ENCODE peak calls at places on chromosomes 2 and 18, in four cellular contexts. Y, U, R and H are unnamed samples.

GRCh38 chr18:79738565-79739439 is 58.9 kb upstream of the KCNG2 start:
- DNase-seq in R (peak), Y (no peak), U (no peak), H (no peak)

GRCh38 chr2:160932960-160933359 is 227.3 kb upstream of the TANK start:
- DNase-seq in U (no peak), R (peak), Y (no peak), H (no peak)

GRCh38 chr2:83006991-83007390 is 1452.1 kb downstream of the SUCLG1 start:
- DNase-seq in R (no peak), U (no peak), Y (no peak), H (no peak)

GRCh38 chr2:55922488-55922887 is 1.1 kb downstream of the EFEMP1 start:
- DNase-seq in U (no peak), R (no peak), Y (no peak), H (no peak)

GRCh38 chr2:69452687-69453086 is 15.5 kb upstream of the NFU1 start:
- DNase-seq in Y (no peak), R (no peak), U (no peak), H (no peak)

GRCh38 chr2:240730506-240731326 is 39.0 kb downstream of the AQP12A start:
- DNase-seq in Y (no peak), R (no peak), U (no peak), H (no peak)

GRCh38 chr2:133513893-133514292 is 54.4 kb downstream of the NCKAP5 start:
- DNase-seq in R (no peak), U (no peak), Y (no peak), H (no peak)

GRCh38 chr18:66316708-66317107 is 287.2 kb downstream of the CDH19 start:
- DNase-seq in Y (no peak), R (no peak), U (no peak), H (no peak)

GRCh38 chr2:165268751-165269150 is 29.5 kb downstream of the SCN2A start:
- DNase-seq in R (no peak), Y (no peak), U (no peak), H (no peak)

GRCh38 chr2:171553858-171554257 is 31.6 kb downstream of the CYBRD1 start:
- DNase-seq in U (no peak), R (no peak), Y (no peak), H (no peak)

GRCh38 chr2:23430263-23430662 is 45.3 kb downstream of the KLHL29 start:
- DNase-seq in U (no peak), R (no peak), Y (no peak), H (no peak)